ENCODE peak calls at places on chromosomes 4 and X, in nine cellular contexts. J is IMR-90, T is cardiac muscle cell, L is HepG2, B is hepatocyte, D is astrocyte, W is lower lobe of right lung, V is OCI-LY7, N is left ventricle myocardium inferior. A is an unnamed sample. For H3K4me1, the result is how much of the 10 kb centered on the place peaks cover.

GRCh38 chrX:134600714-134601113 is 57.6 kb downstream of the PLAC1 start:
- DNase-seq in J (peak), T (peak), L (no peak), B (no peak), D (peak), W (no peak), V (no peak), N (no peak), A (no peak)

GRCh38 chr4:168815373-168816345 is 194.4 kb downstream of the CBR4 start:
- DNase-seq in J (peak), T (peak), L (no peak), B (peak), D (peak), W (no peak), V (no peak), N (no peak), A (no peak)

GRCh38 chr4:8779371-8779988 is 92.2 kb downstream of the HMX1 start:
- DNase-seq in J (no peak), T (no peak), L (no peak), B (peak), D (no peak), W (no peak), V (no peak), N (no peak), A (no peak)

GRCh38 chrX:16836371-16836770 is 33.8 kb downstream of the RBBP7 start:
- DNase-seq in J (peak), T (no peak), L (peak), B (peak), D (peak), W (peak), V (peak), N (no peak), A (peak)

GRCh38 chr4:71497078-71497477 is 158.3 kb downstream of the SLC4A4 start:
- DNase-seq in J (no peak), T (no peak), L (no peak), B (no peak), D (no peak), W (no peak), V (no peak), N (no peak), A (no peak)

GRCh38 chrX:41677661-41678060 is 11.1 kb upstream of the GPR34 start:
- DNase-seq in J (no peak), T (peak), L (no peak), B (no peak), D (no peak), W (no peak), V (no peak), N (no peak), A (no peak)

GRCh38 chrX:150363561-150364346 is 637 bp downstream of the MAMLD1 start:
- DNase-seq in J (peak), T (peak), L (no peak), B (peak), D (no peak), W (peak), V (no peak), N (peak), A (peak)

GRCh38 chrX:103356023-103356798 is at the start of gene TCEAL9:
- DNase-seq in J (peak), T (peak), L (peak), B (peak), D (peak), W (peak), V (peak), N (peak), A (peak)

GRCh38 chr4:15420642-15421041 is 7.2 kb upstream of the C1QTNF7 start:
- DNase-seq in J (peak), T (peak), L (no peak), B (no peak), D (peak), W (no peak), V (no peak), N (no peak), A (no peak)

GRCh38 chr4:145934434-145935047 is 4.1 kb downstream of the ZNF827 start:
- DNase-seq in J (no peak), T (no peak), L (no peak), B (no peak), D (no peak), W (no peak), V (peak), N (no peak), A (no peak)

GRCh38 chr4:163048447-163048846 is 118.2 kb downstream of the NAF1 start:
- DNase-seq in J (peak), T (peak), L (peak), B (peak), D (peak), W (no peak), V (peak), N (no peak), A (no peak)

GRCh38 chrX:30659421-30659820 is 6.2 kb downstream of the GK start:
- DNase-seq in J (peak), T (peak), L (no peak), B (peak), D (peak), W (no peak), V (no peak), N (no peak), A (no peak)

GRCh38 chr4:1447676-1448588 is 41.7 kb upstream of the NKX1-1 start:
- DNase-seq in J (no peak), T (no peak), L (no peak), B (no peak), D (no peak), W (no peak), V (no peak), N (no peak), A (no peak)

GRCh38 chr4:165440415-165440882 is 61.6 kb downstream of the CPE start:
- DNase-seq in J (peak), T (peak), L (peak), B (peak), D (peak), W (no peak), V (no peak), N (no peak), A (no peak)

GRCh38 chr4:137819964-137820383 is 287.7 kb upstream of the PCDH18 start:
- DNase-seq in J (peak), T (peak), L (peak), B (peak), D (peak), W (no peak), V (peak), N (no peak), A (no peak)

GRCh38 chr4:145739840-145740239 is 59.9 kb downstream of the C4orf51 start:
- DNase-seq in J (no peak), T (peak), L (no peak), B (peak), D (no peak), W (no peak), V (no peak), N (no peak), A (no peak)

GRCh38 chr4:7112656-7113055 is 44.8 kb upstream of the GRPEL1 start:
- DNase-seq in J (no peak), T (no peak), L (no peak), B (no peak), D (no peak), W (peak), V (no peak), N (peak), A (no peak)

GRCh38 chr4:7421356-7422097 is 13.2 kb downstream of the PSAPL1 start:
- DNase-seq in J (no peak), T (no peak), L (no peak), B (no peak), D (no peak), W (no peak), V (no peak), N (peak), A (peak)

GRCh38 chr4:28490669-28491068 is 1630.0 kb downstream of the STIM2 start:
- DNase-seq in J (peak), T (no peak), L (no peak), B (no peak), D (peak), W (no peak), V (no peak), N (no peak), A (no peak)

GRCh38 chr4:1792832-1793495 is at the start of gene FGFR3:
- DNase-seq in J (no peak), T (peak), L (peak), B (peak), D (no peak), W (no peak), V (no peak), N (peak), A (peak)

GRCh38 chrX:8424941-8425340 is 39.7 kb upstream of the VCX3B start:
- DNase-seq in J (no peak), T (no peak), L (no peak), B (no peak), D (no peak), W (no peak), V (no peak), N (no peak), A (no peak)

GRCh38 chrX:118974908-118975671 is 672 bp downstream of the LONRF3 start:
- DNase-seq in J (no peak), T (peak), L (peak), B (peak), D (no peak), W (peak), V (no peak), N (peak), A (peak)

GRCh38 chr4:78370625-78371372 is 180.8 kb upstream of the ANXA3 start:
- DNase-seq in J (no peak), T (peak), L (no peak), B (peak), D (no peak), W (no peak), V (no peak), N (no peak), A (no peak)

GRCh38 chr4:152073738-152074137 is 312.9 kb upstream of the GATB start:
- DNase-seq in J (peak), T (peak), L (no peak), B (peak), D (peak), W (peak), V (no peak), N (no peak), A (no peak)

GRCh38 chrX:50638123-50638522 is 167.5 kb upstream of the DGKK start:
- DNase-seq in J (no peak), T (peak), L (no peak), B (no peak), D (no peak), W (peak), V (no peak), N (peak), A (peak)

GRCh38 chrX:41029332-41029731 is 55.9 kb upstream of the USP9X start:
- DNase-seq in J (peak), T (no peak), L (peak), B (no peak), D (no peak), W (no peak), V (no peak), N (no peak), A (no peak)

GRCh38 chr4:36285784-36286480 is 4.5 kb downstream of the DTHD1 start:
- DNase-seq in J (no peak), T (no peak), L (no peak), B (no peak), D (no peak), W (no peak), V (no peak), N (no peak), A (no peak)

GRCh38 chr4:40576651-40577480 is 52.8 kb downstream of the RBM47 start:
- DNase-seq in J (peak), T (peak), L (peak), B (peak), D (peak), W (peak), V (peak), N (peak), A (peak)

GRCh38 chr4:173821851-173822250 is 291.8 kb upstream of the HAND2 start:
- DNase-seq in J (no peak), T (no peak), L (no peak), B (no peak), D (no peak), W (no peak), V (no peak), N (no peak), A (no peak)

GRCh38 chr4:75598390-75598789 is 31.9 kb downstream of the CDKL2 start:
- DNase-seq in J (peak), T (peak), L (no peak), B (no peak), D (peak), W (no peak), V (no peak), N (no peak), A (no peak)

GRCh38 chr4:3530663-3531254 is 1.5 kb downstream of the LRPAP1 start:
- DNase-seq in J (no peak), T (no peak), L (no peak), B (peak), D (no peak), W (no peak), V (no peak), N (no peak), A (peak)

GRCh38 chr4:163164591-163164990 is 2.1 kb downstream of the NAF1 start:
- DNase-seq in J (no peak), T (peak), L (no peak), B (no peak), D (peak), W (no peak), V (no peak), N (no peak), A (no peak)

GRCh38 chrX:46034868-46035267 is 510.4 kb downstream of the ZNF674 start:
- DNase-seq in J (no peak), T (no peak), L (no peak), B (no peak), D (no peak), W (no peak), V (no peak), N (no peak), A (no peak)

GRCh38 chrX:107673933-107674479 is 45.7 kb downstream of the PRPS1 start:
- DNase-seq in J (no peak), T (peak), L (no peak), B (peak), D (peak), W (peak), V (peak), N (peak), A (peak)

GRCh38 chr4:53601251-53601764 is 10.0 kb upstream of the LNX1 start:
- DNase-seq in J (no peak), T (peak), L (peak), B (no peak), D (no peak), W (no peak), V (peak), N (peak), A (peak)
- TF ChIP-seq CTCF in J (peak), T (peak), L (peak), B (peak), D (peak), W (peak), V (peak), N (peak), A (no peak)

DNA sequence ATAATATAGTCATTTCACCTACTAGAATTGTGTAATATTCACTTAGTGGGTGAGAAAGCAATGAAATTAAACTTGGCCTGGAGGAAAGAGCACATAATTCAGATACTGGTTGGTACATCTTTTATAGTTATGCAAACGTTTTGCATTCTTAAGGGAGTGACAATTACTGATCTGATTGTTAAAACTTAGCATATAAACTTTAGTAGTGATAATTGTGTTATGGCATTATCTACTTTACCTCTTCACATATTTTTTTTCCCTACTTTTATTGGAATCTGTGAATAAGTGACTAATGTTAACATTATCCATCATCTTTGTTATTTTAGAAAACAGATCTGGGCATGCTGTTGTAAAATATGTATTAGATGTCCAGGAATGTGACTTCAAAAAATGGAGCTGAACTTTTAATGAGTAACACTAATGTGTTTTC is 217.4 kb upstream of the GIMD1 start:
- DNase-seq in J (no peak), T (no peak), L (no peak), B (no peak), D (no peak), W (no peak), V (no peak), N (no peak), A (no peak)
- H3K27ac ChIP-seq in J (no peak), T (no peak), L (no peak), B (no peak), D (peak), W (no peak), V (no peak), N (no peak), A (no peak)

DNA sequence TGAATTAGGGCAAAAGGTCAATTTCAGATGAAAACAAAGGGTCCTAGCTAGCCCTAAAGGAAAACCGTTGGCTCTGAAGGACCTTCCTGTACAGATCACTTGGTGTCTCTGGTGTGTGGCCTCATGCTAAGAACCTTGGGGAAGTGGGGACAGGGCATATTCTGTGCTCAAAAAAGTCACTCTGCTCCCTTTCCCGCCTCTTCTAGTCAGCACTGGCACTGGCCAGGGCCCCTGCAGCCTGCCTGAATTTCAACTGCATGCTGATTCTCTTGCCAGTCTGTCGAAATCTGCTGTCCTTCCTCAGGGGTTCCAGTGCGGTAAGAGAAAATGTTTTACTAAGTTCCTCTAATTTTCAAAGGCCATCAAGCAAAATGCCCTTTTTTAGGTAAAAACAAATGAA is 3.4 kb downstream of the CYBB start:
- DNase-seq in J (no peak), T (no peak), L (no peak), B (no peak), D (no peak), W (no peak), V (no peak), N (no peak), A (no peak)
- H3K4me1 ChIP-seq in J (under half), T (under half), L (under half), B (under half), D (under half), W (under half), V (half or more), N (under half), A (under half)

DNA sequence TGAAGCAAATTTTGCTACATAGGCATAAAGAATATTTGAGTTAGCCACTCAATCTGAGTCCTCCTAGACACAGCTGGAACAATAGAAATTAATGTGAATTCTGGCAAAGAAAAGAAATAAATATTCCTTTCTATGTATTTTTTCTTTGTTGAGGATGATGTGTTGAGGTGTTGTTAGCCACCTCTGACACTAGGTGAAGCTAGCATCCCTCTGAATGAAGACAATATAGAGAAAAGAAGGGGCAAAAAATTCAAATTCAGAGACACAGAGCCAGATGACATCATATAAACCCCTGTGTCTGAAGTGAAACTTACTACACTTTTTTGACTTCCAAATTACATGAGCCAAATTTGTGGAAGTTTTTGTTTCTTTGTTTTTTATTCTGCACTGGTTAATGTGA is 34.6 kb upstream of the TMPRSS11D start:
- DNase-seq in J (no peak), T (no peak), L (no peak), B (no peak), D (no peak), W (no peak), V (peak), N (no peak), A (no peak)
- TF ChIP-seq CTCF in J (no peak), T (no peak), L (peak), B (peak), D (peak), W (no peak), V (peak), N (no peak), A (no peak)

GRCh38 chr4:128351502-128351901 is 63.9 kb upstream of the PGRMC2 start:
- DNase-seq in J (no peak), T (no peak), L (no peak), B (no peak), D (no peak), W (no peak), V (no peak), N (no peak), A (no peak)

GRCh38 chr4:128347175-128347868 is 59.7 kb upstream of the PGRMC2 start:
- DNase-seq in J (peak), T (peak), L (no peak), B (no peak), D (no peak), W (no peak), V (no peak), N (no peak), A (no peak)

GRCh38 chr4:128350449-128351045 is 62.9 kb upstream of the PGRMC2 start:
- DNase-seq in J (no peak), T (no peak), L (no peak), B (no peak), D (no peak), W (no peak), V (no peak), N (no peak), A (no peak)

GRCh38 chr4:128347930-128348660 is 60.5 kb upstream of the PGRMC2 start:
- DNase-seq in J (peak), T (peak), L (no peak), B (no peak), D (no peak), W (no peak), V (no peak), N (no peak), A (no peak)

DNA sequence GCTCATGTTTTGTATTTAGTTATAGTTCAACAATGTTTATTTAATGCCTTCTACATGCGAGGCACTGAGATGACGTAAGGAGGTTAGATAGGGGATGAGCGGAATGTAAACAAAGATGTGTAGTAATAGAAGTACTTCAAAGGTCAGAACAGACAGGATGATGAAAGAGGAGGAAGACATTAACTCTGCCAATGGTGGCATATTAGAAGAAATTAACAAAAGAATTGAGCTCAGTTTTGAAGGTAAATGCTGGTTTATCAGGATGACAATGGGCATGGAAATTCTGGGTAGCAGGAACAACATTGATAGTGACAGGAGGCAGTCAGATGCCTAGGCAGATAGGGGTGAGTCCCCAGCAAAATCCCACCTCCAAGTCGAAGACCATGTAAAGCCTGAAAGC is 62.3 kb upstream of the PGRMC2 start:
- DNase-seq in J (peak), T (peak), L (peak), B (peak), D (peak), W (no peak), V (no peak), N (no peak), A (no peak)
- H3K27ac ChIP-seq in J (peak), T (no peak), L (no peak), B (no peak), D (no peak), W (no peak), V (no peak), N (no peak), A (no peak)